ENCODE peak calls at places on chromosomes 6 and 20, in ten cellular contexts. C, A, K, F, N, T, V, S, G and M are unnamed samples.

GRCh38 chr6:9766240-9766915 is 648.5 kb downstream of the TFAP2A start:
- DNase-seq in C (no peak), A (no peak), K (no peak), F (peak), N (no peak), T (no peak), V (no peak), S (no peak), G (no peak), M (peak)

GRCh38 chr6:33983109-33983475 is 162.8 kb downstream of the GRM4 start:
- DNase-seq in C (no peak), A (no peak), K (peak), F (peak), N (no peak), T (no peak), V (no peak), S (no peak), G (no peak), M (peak)

GRCh38 chr20:51497542-51498467 is 44.7 kb downstream of the NFATC2 start:
- DNase-seq in C (peak), A (no peak), K (no peak), F (peak), N (no peak), T (peak), V (peak), S (peak), G (no peak), M (no peak)

GRCh38 chr20:49969946-49970345 is 12.8 kb upstream of the SNAI1 start:
- DNase-seq in C (no peak), A (no peak), K (no peak), F (no peak), N (no peak), T (no peak), V (no peak), S (no peak), G (no peak), M (no peak)

GRCh38 chr6:157461000-157461915 is 80.3 kb downstream of the ZDHHC14 start:
- DNase-seq in C (no peak), A (no peak), K (no peak), F (no peak), N (peak), T (peak), V (no peak), S (peak), G (peak), M (peak)

GRCh38 chr6:30071081-30071818 is 4.3 kb downstream of the PPP1R11 start:
- DNase-seq in C (no peak), A (no peak), K (no peak), F (peak), N (no peak), T (no peak), V (no peak), S (no peak), G (peak), M (peak)

GRCh38 chr6:4922488-4923037 is 81.3 kb downstream of the RPP40 start:
- DNase-seq in C (no peak), A (no peak), K (no peak), F (no peak), N (no peak), T (no peak), V (no peak), S (no peak), G (no peak), M (no peak)

GRCh38 chr6:127458190-127458589 is 999 bp downstream of the KIAA0408 start:
- DNase-seq in C (no peak), A (no peak), K (no peak), F (peak), N (no peak), T (no peak), V (no peak), S (no peak), G (no peak), M (no peak)

GRCh38 chr6:158131926-158132325 is 36.1 kb downstream of the SERAC1 start:
- DNase-seq in C (no peak), A (no peak), K (no peak), F (peak), N (no peak), T (peak), V (no peak), S (peak), G (no peak), M (no peak)

GRCh38 chr20:43539975-43540672 is 18.7 kb upstream of the SGK2 start:
- DNase-seq in C (no peak), A (no peak), K (no peak), F (no peak), N (no peak), T (no peak), V (no peak), S (no peak), G (no peak), M (no peak)

GRCh38 chr20:4813076-4813838 is 91.5 kb downstream of the PRND start:
- DNase-seq in C (no peak), A (no peak), K (no peak), F (no peak), N (no peak), T (no peak), V (no peak), S (peak), G (no peak), M (no peak)